ENCODE peak calls at places on chromosomes 7 and 10, in four cellular contexts. One of them, this sample, is unnamed.

GRCh38 chr7:35605760-35606159 is 89.2 kb downstream of the HERPUD2 start:
- DNase-seq in mesenchymal stem cell: peak
- DNase-seq in neuronal stem cell: no peak
- DNase-seq in IMR-90: peak
- DNase-seq in this sample: no peak

GRCh38 chr7:105723582-105723981 is 142.3 kb upstream of the EFCAB10 start:
- DNase-seq in mesenchymal stem cell: no peak
- DNase-seq in IMR-90: no peak
- DNase-seq in neuronal stem cell: peak
- DNase-seq in this sample: peak

GRCh38 chr7:51069411-51070083 is 247.1 kb downstream of the COBL start:
- DNase-seq in neuronal stem cell: no peak
- DNase-seq in mesenchymal stem cell: no peak
- DNase-seq in IMR-90: no peak
- DNase-seq in this sample: no peak

GRCh38 chr7:20776214-20776875 is 10.3 kb downstream of the SP8 start:
- DNase-seq in neuronal stem cell: no peak
- DNase-seq in IMR-90: no peak
- DNase-seq in mesenchymal stem cell: no peak
- DNase-seq in this sample: peak

GRCh38 chr10:12502526-12503274 is 153.4 kb downstream of the CAMK1D start:
- DNase-seq in mesenchymal stem cell: no peak
- DNase-seq in IMR-90: no peak
- DNase-seq in neuronal stem cell: no peak
- DNase-seq in this sample: no peak

GRCh38 chr7:17071866-17072265 is 190.1 kb upstream of the AGR3 start:
- DNase-seq in mesenchymal stem cell: no peak
- DNase-seq in neuronal stem cell: no peak
- DNase-seq in IMR-90: peak
- DNase-seq in this sample: no peak

GRCh38 chr10:26407406-26407969 is 30.7 kb upstream of the APBB1IP start:
- DNase-seq in mesenchymal stem cell: peak
- DNase-seq in neuronal stem cell: no peak
- DNase-seq in IMR-90: no peak
- DNase-seq in this sample: no peak

GRCh38 chr10:1215862-1216575 is 159.8 kb downstream of the WDR37 start:
- DNase-seq in neuronal stem cell: no peak
- DNase-seq in IMR-90: no peak
- DNase-seq in mesenchymal stem cell: no peak
- DNase-seq in this sample: peak

GRCh38 chr10:27449571-27449970 is 54.5 kb upstream of the RAB18 start:
- DNase-seq in IMR-90: no peak
- DNase-seq in neuronal stem cell: no peak
- DNase-seq in mesenchymal stem cell: no peak
- DNase-seq in this sample: no peak

GRCh38 chr7:37315752-37316711 is 132.6 kb downstream of the ELMO1 start:
- DNase-seq in neuronal stem cell: no peak
- DNase-seq in mesenchymal stem cell: no peak
- DNase-seq in IMR-90: no peak
- DNase-seq in this sample: no peak

GRCh38 chr7:44063547-44063893 is 1.8 kb downstream of the PGAM2 start:
- DNase-seq in neuronal stem cell: no peak
- DNase-seq in IMR-90: no peak
- DNase-seq in mesenchymal stem cell: no peak
- DNase-seq in this sample: no peak

GRCh38 chr7:38751416-38751815 is 120.2 kb upstream of the AMPH start:
- DNase-seq in mesenchymal stem cell: no peak
- DNase-seq in IMR-90: peak
- DNase-seq in neuronal stem cell: no peak
- DNase-seq in this sample: no peak

GRCh38 chr7:30923009-30923773 is 11.5 kb downstream of the AQP1 start:
- DNase-seq in mesenchymal stem cell: no peak
- DNase-seq in neuronal stem cell: no peak
- DNase-seq in IMR-90: no peak
- DNase-seq in this sample: peak

GRCh38 chr10:127998517-127999144 is 91.7 kb downstream of the PTPRE start:
- DNase-seq in IMR-90: no peak
- DNase-seq in mesenchymal stem cell: no peak
- DNase-seq in neuronal stem cell: no peak
- DNase-seq in this sample: no peak

GRCh38 chr7:158067219-158067930 is 520.2 kb downstream of the PTPRN2 start:
- DNase-seq in IMR-90: no peak
- DNase-seq in neuronal stem cell: no peak
- DNase-seq in mesenchymal stem cell: no peak
- DNase-seq in this sample: no peak

GRCh38 chr10:97629289-97629688 is 4.0 kb downstream of the MORN4 start:
- DNase-seq in neuronal stem cell: no peak
- DNase-seq in mesenchymal stem cell: no peak
- DNase-seq in IMR-90: no peak
- DNase-seq in this sample: no peak

GRCh38 chr10:73648252-73648651 is 7.0 kb upstream of the MYOZ1 start:
- DNase-seq in neuronal stem cell: no peak
- DNase-seq in mesenchymal stem cell: no peak
- DNase-seq in IMR-90: no peak
- DNase-seq in this sample: peak

GRCh38 chr10:12780634-12781601 is 220.6 kb downstream of the CCDC3 start:
- DNase-seq in neuronal stem cell: no peak
- DNase-seq in mesenchymal stem cell: no peak
- DNase-seq in IMR-90: peak
- DNase-seq in this sample: no peak

GRCh38 chr10:47137311-47137851 is 162.6 kb upstream of the GDF10 start:
- DNase-seq in neuronal stem cell: no peak
- DNase-seq in IMR-90: peak
- DNase-seq in mesenchymal stem cell: peak
- DNase-seq in this sample: no peak

GRCh38 chr7:132977234-132977633 is 104.7 kb downstream of the CHCHD3 start:
- DNase-seq in neuronal stem cell: no peak
- DNase-seq in IMR-90: peak
- DNase-seq in mesenchymal stem cell: no peak
- DNase-seq in this sample: no peak

GRCh38 chr7:17487343-17487742 is 188.9 kb downstream of the AHR start:
- DNase-seq in mesenchymal stem cell: no peak
- DNase-seq in neuronal stem cell: no peak
- DNase-seq in IMR-90: no peak
- DNase-seq in this sample: no peak

DNA sequence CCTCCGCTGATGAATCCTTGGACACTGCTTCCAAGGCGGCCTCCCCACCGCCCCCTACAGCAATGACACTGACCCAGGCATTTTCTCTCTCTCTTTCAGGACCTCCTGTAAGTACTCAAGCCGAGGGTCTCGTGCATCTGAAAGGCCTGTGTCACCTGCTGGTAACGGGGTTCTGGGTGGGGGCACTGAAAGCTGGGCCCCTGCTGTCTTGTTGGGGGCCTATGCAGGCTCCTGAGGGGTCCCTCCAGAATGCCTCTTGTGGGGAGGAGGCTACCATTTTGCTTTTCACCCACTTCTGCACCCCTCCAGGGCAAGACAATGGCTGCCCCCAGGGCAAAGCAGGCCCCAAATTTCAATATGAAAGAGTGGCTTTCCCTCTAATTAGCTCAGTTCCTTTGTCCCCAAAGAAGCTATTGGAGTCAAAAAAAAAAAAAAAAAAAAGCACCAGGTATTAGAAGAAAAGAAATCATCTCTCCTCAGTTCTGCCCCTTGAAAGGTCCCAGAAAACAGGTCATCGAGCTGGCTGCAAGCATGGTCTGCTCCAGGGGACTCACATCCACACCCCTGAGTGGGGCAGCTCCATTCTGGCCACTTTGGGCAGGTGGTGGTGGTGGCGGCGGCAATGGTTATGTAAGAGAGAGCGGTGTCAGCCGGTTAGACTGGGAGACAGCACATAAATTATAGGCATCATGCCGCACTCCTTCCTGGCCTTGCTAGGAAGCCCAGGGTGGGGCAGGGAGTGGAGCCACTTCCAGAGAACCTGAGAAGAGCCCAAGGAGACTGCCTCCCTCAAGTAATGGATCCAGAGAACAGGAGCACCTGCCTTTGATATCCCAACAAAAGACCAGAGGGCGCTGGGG is 66.2 kb downstream of the COL13A1 start:
- DNase-seq in IMR-90: no peak
- DNase-seq in neuronal stem cell: no peak
- DNase-seq in mesenchymal stem cell: no peak
- DNase-seq in this sample: peak
- H2BK120ac ChIP-seq in IMR-90: no peak
- H2BK120ac ChIP-seq in neuronal stem cell: peak
- H2BK120ac ChIP-seq in mesenchymal stem cell: no peak
- H2BK120ac ChIP-seq in this sample: no peak

GRCh38 chr7:55191926-55192692 is 173.0 kb upstream of the LANCL2 start:
- DNase-seq in mesenchymal stem cell: no peak
- DNase-seq in neuronal stem cell: no peak
- DNase-seq in IMR-90: peak
- DNase-seq in this sample: peak

GRCh38 chr7:55192718-55193117 is 172.4 kb upstream of the LANCL2 start:
- DNase-seq in IMR-90: peak
- DNase-seq in mesenchymal stem cell: peak
- DNase-seq in neuronal stem cell: no peak
- DNase-seq in this sample: peak

GRCh38 chr7:55193245-55193644 is 171.9 kb upstream of the LANCL2 start:
- DNase-seq in neuronal stem cell: no peak
- DNase-seq in mesenchymal stem cell: no peak
- DNase-seq in IMR-90: peak
- DNase-seq in this sample: no peak

GRCh38 chr7:55191161-55191925 is 172.5 kb downstream of the EGFR start:
- DNase-seq in neuronal stem cell: no peak
- DNase-seq in mesenchymal stem cell: no peak
- DNase-seq in IMR-90: no peak
- DNase-seq in this sample: no peak

DNA sequence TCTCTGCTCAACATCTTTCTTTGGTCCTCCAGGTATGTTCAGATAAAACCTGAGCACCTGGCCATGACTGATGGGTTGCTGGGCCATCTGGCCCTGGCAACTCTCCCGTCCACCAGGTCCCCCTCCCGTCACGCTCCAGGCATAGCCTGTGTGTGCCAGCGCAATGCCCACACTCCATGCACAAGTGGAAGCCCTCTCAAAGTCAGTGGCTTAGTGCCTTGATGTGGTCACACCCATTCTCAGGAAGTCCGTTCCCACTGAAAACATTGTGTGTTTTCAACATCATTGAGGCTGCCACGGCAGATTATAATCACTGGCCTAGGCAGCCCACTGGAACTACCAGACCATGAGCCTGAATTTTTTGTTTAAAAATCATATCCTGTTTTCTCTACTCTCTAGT is 170.6 kb upstream of the LANCL2 start:
- DNase-seq in IMR-90: no peak
- DNase-seq in neuronal stem cell: no peak
- DNase-seq in mesenchymal stem cell: no peak
- DNase-seq in this sample: no peak
- H4K91ac ChIP-seq in IMR-90: peak
- H4K91ac ChIP-seq in neuronal stem cell: no peak
- H4K91ac ChIP-seq in mesenchymal stem cell: no peak
- H4K91ac ChIP-seq in this sample: no peak

GRCh38 chr10:125060851-125061556 is 99.4 kb downstream of the CTBP2 start:
- DNase-seq in neuronal stem cell: peak
- DNase-seq in IMR-90: peak
- DNase-seq in mesenchymal stem cell: peak
- DNase-seq in this sample: peak
- H2BK120ac ChIP-seq in neuronal stem cell: no peak
- H2BK120ac ChIP-seq in IMR-90: peak
- H2BK120ac ChIP-seq in mesenchymal stem cell: no peak
- H2BK120ac ChIP-seq in this sample: no peak

DNA sequence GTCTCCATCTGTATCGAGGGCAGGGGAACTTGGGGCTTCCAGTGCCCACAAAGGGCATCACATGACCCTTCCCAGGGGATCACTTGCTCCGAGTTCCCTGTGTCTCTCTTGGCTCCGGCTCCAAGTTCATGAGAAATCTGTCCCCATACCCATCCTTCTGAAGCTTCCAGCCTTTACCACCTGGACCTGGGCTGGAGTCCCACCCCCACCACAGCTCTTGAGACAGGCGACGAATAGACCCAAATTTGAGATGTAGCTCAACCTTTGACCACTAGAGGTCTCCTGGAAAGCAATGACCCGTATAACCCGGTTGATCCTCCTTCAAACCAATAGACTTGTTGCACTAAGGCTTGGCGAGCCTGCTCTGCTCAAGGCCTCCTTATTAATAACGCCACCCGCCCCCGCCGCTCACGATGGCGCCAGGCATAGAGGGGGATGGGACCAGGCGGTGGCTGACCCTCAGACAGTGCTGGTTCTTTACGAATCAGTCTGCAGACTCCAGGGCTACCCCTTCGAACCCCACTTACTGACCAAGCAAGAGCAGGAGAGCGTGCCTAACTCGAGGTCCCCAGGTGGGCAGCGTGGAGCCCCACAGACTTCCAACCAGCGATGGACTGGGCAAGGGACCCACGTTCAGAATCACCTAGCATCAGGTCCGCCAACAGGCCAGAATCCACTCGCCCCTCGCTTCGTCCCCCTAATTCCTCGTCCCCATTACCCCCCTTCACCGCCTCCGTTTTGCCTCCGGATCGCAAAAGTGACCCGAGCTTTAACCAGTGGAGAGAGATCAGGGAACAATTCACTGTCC is 4.4 kb upstream of the ARID5B start:
- DNase-seq in neuronal stem cell: peak
- DNase-seq in IMR-90: peak
- DNase-seq in mesenchymal stem cell: peak
- DNase-seq in this sample: peak
- H4K91ac ChIP-seq in neuronal stem cell: no peak
- H4K91ac ChIP-seq in IMR-90: peak
- H4K91ac ChIP-seq in mesenchymal stem cell: peak
- H4K91ac ChIP-seq in this sample: no peak

GRCh38 chr7:101487753-101488152 is 125.1 kb downstream of the COL26A1 start:
- DNase-seq in neuronal stem cell: no peak
- DNase-seq in IMR-90: no peak
- DNase-seq in mesenchymal stem cell: no peak
- DNase-seq in this sample: no peak

GRCh38 chr7:101486764-101487458 is 124.2 kb downstream of the COL26A1 start:
- DNase-seq in IMR-90: no peak
- DNase-seq in neuronal stem cell: no peak
- DNase-seq in mesenchymal stem cell: no peak
- DNase-seq in this sample: peak

GRCh38 chr7:101488826-101489572 is 126.3 kb downstream of the COL26A1 start:
- DNase-seq in IMR-90: no peak
- DNase-seq in mesenchymal stem cell: no peak
- DNase-seq in neuronal stem cell: no peak
- DNase-seq in this sample: no peak

DNA sequence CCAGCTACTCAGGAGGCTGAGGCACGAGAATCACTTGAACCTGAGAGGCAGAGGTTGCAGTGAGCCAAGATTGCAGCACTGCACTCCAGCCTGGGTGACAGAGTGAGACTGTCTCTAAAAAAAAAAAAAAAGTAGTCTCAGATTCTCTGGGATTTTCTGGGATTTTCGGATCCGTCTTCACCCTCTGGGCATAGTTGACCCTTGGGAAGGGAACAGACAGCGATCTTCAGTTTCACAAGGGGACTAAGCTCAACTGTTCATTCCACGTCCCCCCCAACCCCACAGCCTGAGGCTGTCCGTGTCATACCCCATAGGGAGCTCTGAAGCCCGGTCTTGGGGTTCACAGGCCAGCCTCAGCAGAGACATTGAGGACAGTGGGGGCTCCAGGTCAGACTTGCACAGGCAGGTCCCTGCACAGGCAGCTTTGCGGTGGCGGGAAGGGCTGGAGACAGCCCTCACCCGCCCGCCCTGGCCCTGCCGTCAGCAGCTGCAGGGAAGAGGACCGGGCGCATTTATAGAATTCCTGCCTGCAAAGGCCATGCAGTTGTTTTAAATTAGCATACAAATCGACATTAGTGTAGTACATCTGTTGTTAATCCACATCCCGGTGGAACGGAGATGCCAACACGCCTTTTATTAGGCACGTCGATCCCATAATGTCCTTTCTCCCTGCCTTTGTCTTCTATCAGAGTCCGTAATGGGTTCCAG is 123.5 kb downstream of the COL26A1 start:
- DNase-seq in neuronal stem cell: no peak
- DNase-seq in IMR-90: no peak
- DNase-seq in mesenchymal stem cell: no peak
- DNase-seq in this sample: peak
- H2BK120ac ChIP-seq in neuronal stem cell: no peak
- H2BK120ac ChIP-seq in IMR-90: no peak
- H2BK120ac ChIP-seq in mesenchymal stem cell: no peak
- H2BK120ac ChIP-seq in this sample: no peak